ENCODE peak calls at places on chromosomes 16 and 17, in seven cellular contexts. X, D, N, C, W, R and L are unnamed samples.

GRCh38 chr17:82021728-82022309 is 859 bp downstream of the CENPX start:
- DNase-seq in W (no peak), R (no peak), C (no peak), D (no peak), X (no peak), N (no peak), L (no peak)

GRCh38 chr17:61335845-61336655 is 63.6 kb upstream of the TBX2 start:
- DNase-seq in N (no peak), R (peak; percentile 90), W (no peak), C (no peak), X (peak; percentile 93), D (no peak), L (no peak)

GRCh38 chr17:57913576-57914273 is 41.5 kb downstream of the CUEDC1 start:
- DNase-seq in N (no peak), D (no peak), C (no peak), X (no peak), R (no peak), W (no peak), L (no peak)

GRCh38 chr16:81634380-81635121 is 144.5 kb upstream of the PLCG2 start:
- DNase-seq in C (no peak), N (no peak), W (no peak), D (no peak), X (no peak), R (peak; percentile 74), L (no peak)

GRCh38 chr17:80125656-80126448 is 21.1 kb downstream of the EIF4A3 start:
- DNase-seq in C (no peak), N (no peak), W (no peak), D (no peak), X (no peak), R (peak; percentile 90), L (no peak)

GRCh38 chr17:72691601-72692000 is 400.9 kb downstream of the SLC39A11 start:
- DNase-seq in C (no peak), D (no peak), W (no peak), R (peak; percentile 88), N (no peak), X (no peak), L (no peak)

GRCh38 chr17:73025041-73025440 is 67.4 kb downstream of the SLC39A11 start:
- DNase-seq in D (no peak), N (no peak), R (no peak), W (no peak), C (no peak), X (no peak), L (no peak)

GRCh38 chr16:31042866-31043265 is 9.5 kb downstream of the STX4 start:
- DNase-seq in C (no peak), W (no peak), N (no peak), X (no peak), D (no peak), R (no peak), L (no peak)

GRCh38 chr17:60147553-60148241 is 2.1 kb upstream of the CA4 start:
- DNase-seq in N (no peak), D (no peak), C (no peak), R (no peak), W (no peak), X (no peak), L (no peak)

GRCh38 chr17:1034652-1035210 is 37.8 kb downstream of the TIMM22 start:
- DNase-seq in D (no peak), X (no peak), N (no peak), R (no peak), W (no peak), C (no peak), L (no peak)

GRCh38 chr16:55532227-55532626 is 23.4 kb downstream of the LPCAT2 start:
- DNase-seq in X (no peak), D (no peak), C (no peak), N (no peak), W (no peak), R (peak; percentile 33), L (no peak)

GRCh38 chr17:44216173-44216572 is 3.3 kb downstream of the UBTF start:
- DNase-seq in W (peak; percentile 67), C (no peak), N (no peak), R (no peak), D (no peak), X (no peak), L (peak; percentile 71)